ENCODE peak calls at places on chromosome 2, in six cellular contexts. One of them, this sample, is unnamed.
A peak's percentile ranks its signal among the peaks of the same experiment; 100 is the strongest.

GRCh38 chr2:86584164-86584913 is 21.1 kb upstream of the CHMP3 start:
- DNase-seq in H54: no peak
- DNase-seq in pancreas: no peak
- DNase-seq in Ammon's horn: no peak
- DNase-seq in stimulated activated CD4-positive, alpha-beta T cell treated with anti-CD3 and anti-CD28 coated beads, Interleukin-2, amount 100 ng/mL, for 48 hours: no peak
- DNase-seq in NCI-H2171 treated with DMSO at 0.1 percent for 48 hours: no peak
- DNase-seq in this sample: peak; percentile 69

GRCh38 chr2:240803191-240803590 is 16.8 kb downstream of the KIF1A start:
- DNase-seq in H54: no peak
- DNase-seq in pancreas: no peak
- DNase-seq in Ammon's horn: no peak
- DNase-seq in NCI-H2171 treated with DMSO at 0.1 percent for 48 hours: no peak
- DNase-seq in stimulated activated CD4-positive, alpha-beta T cell treated with anti-CD3 and anti-CD28 coated beads, Interleukin-2, amount 100 ng/mL, for 48 hours: no peak
- DNase-seq in this sample: no peak

GRCh38 chr2:20473128-20473527 is 26.3 kb downstream of the RHOB start:
- DNase-seq in stimulated activated CD4-positive, alpha-beta T cell treated with anti-CD3 and anti-CD28 coated beads, Interleukin-2, amount 100 ng/mL, for 48 hours: no peak
- DNase-seq in Ammon's horn: no peak
- DNase-seq in pancreas: no peak
- DNase-seq in NCI-H2171 treated with DMSO at 0.1 percent for 48 hours: no peak
- DNase-seq in H54: no peak
- DNase-seq in this sample: no peak

GRCh38 chr2:48145845-48146452 is 239.7 kb upstream of the FBXO11 start:
- DNase-seq in stimulated activated CD4-positive, alpha-beta T cell treated with anti-CD3 and anti-CD28 coated beads, Interleukin-2, amount 100 ng/mL, for 48 hours: no peak
- DNase-seq in H54: no peak
- DNase-seq in pancreas: no peak
- DNase-seq in Ammon's horn: no peak
- DNase-seq in NCI-H2171 treated with DMSO at 0.1 percent for 48 hours: no peak
- DNase-seq in this sample: no peak

GRCh38 chr2:181309161-181309560 is 148.0 kb upstream of the ITGA4 start:
- DNase-seq in H54: no peak
- DNase-seq in pancreas: no peak
- DNase-seq in Ammon's horn: no peak
- DNase-seq in NCI-H2171 treated with DMSO at 0.1 percent for 48 hours: no peak
- DNase-seq in stimulated activated CD4-positive, alpha-beta T cell treated with anti-CD3 and anti-CD28 coated beads, Interleukin-2, amount 100 ng/mL, for 48 hours: no peak
- DNase-seq in this sample: peak; percentile 49

GRCh38 chr2:46873632-46874068 is 42.0 kb downstream of the MCFD2 start:
- DNase-seq in Ammon's horn: peak; percentile 73
- DNase-seq in pancreas: no peak
- DNase-seq in stimulated activated CD4-positive, alpha-beta T cell treated with anti-CD3 and anti-CD28 coated beads, Interleukin-2, amount 100 ng/mL, for 48 hours: peak; percentile 22
- DNase-seq in NCI-H2171 treated with DMSO at 0.1 percent for 48 hours: no peak
- DNase-seq in H54: peak; percentile 97
- DNase-seq in this sample: no peak

GRCh38 chr2:21466528-21466927 is 342.8 kb downstream of the TDRD15 start:
- DNase-seq in NCI-H2171 treated with DMSO at 0.1 percent for 48 hours: no peak
- DNase-seq in H54: no peak
- DNase-seq in pancreas: no peak
- DNase-seq in stimulated activated CD4-positive, alpha-beta T cell treated with anti-CD3 and anti-CD28 coated beads, Interleukin-2, amount 100 ng/mL, for 48 hours: no peak
- DNase-seq in Ammon's horn: no peak
- DNase-seq in this sample: no peak

GRCh38 chr2:172783091-172783898 is 47.6 kb downstream of the RAPGEF4 start:
- DNase-seq in pancreas: no peak
- DNase-seq in H54: peak; percentile 46
- DNase-seq in stimulated activated CD4-positive, alpha-beta T cell treated with anti-CD3 and anti-CD28 coated beads, Interleukin-2, amount 100 ng/mL, for 48 hours: no peak
- DNase-seq in NCI-H2171 treated with DMSO at 0.1 percent for 48 hours: no peak
- DNase-seq in Ammon's horn: peak; percentile 18
- DNase-seq in this sample: no peak

GRCh38 chr2:201151127-201152074 is 31.5 kb upstream of the CASP10 start:
- DNase-seq in stimulated activated CD4-positive, alpha-beta T cell treated with anti-CD3 and anti-CD28 coated beads, Interleukin-2, amount 100 ng/mL, for 48 hours: no peak
- DNase-seq in H54: peak; percentile 60
- DNase-seq in Ammon's horn: no peak
- DNase-seq in pancreas: no peak
- DNase-seq in NCI-H2171 treated with DMSO at 0.1 percent for 48 hours: no peak
- DNase-seq in this sample: no peak

GRCh38 chr2:218861645-218862318 is 2.2 kb downstream of the WNT6 start:
- DNase-seq in pancreas: peak; percentile 30
- DNase-seq in NCI-H2171 treated with DMSO at 0.1 percent for 48 hours: no peak
- DNase-seq in H54: no peak
- DNase-seq in stimulated activated CD4-positive, alpha-beta T cell treated with anti-CD3 and anti-CD28 coated beads, Interleukin-2, amount 100 ng/mL, for 48 hours: no peak
- DNase-seq in Ammon's horn: no peak
- DNase-seq in this sample: no peak

This sample was measured in MM.1S.